ENCODE peak calls at places on chromosomes 4 and X, in ten cellular contexts. One of them, this sample, is unnamed.

GRCh38 chrX:135086197-135086854 is 34.0 kb downstream of the ETDB start:
- DNase-seq in RPMI8226: peak; percentile 65
- DNase-seq in AG08395: peak; percentile 59
- DNase-seq in fibroblast of gingiva: peak; percentile 35
- DNase-seq in activated T-helper 1 cell treated with anti-CD3 and anti-CD28 coated beads, Interleukin-2, amount 50 U/mL, for 16 hours: peak; percentile 25
- DNase-seq in iPS-NIHi11: peak; percentile 49
- DNase-seq in HFFc6: peak; percentile 40
- DNase-seq in EH: peak; percentile 59
- DNase-seq in NAMALWA: peak; percentile 76
- DNase-seq in GM04503: peak; percentile 14
- DNase-seq in this sample: peak; percentile 58

GRCh38 chrX:50448565-50448964 is 22.1 kb downstream of the DGKK start:
- DNase-seq in AG08395: no peak
- DNase-seq in RPMI8226: peak; percentile 7
- DNase-seq in NAMALWA: peak; percentile 20
- DNase-seq in EH: peak; percentile 0
- DNase-seq in activated T-helper 1 cell treated with anti-CD3 and anti-CD28 coated beads, Interleukin-2, amount 50 U/mL, for 16 hours: no peak
- DNase-seq in iPS-NIHi11: peak; percentile 7
- DNase-seq in GM04503: no peak
- DNase-seq in fibroblast of gingiva: no peak
- DNase-seq in HFFc6: no peak
- DNase-seq in this sample: no peak

GRCh38 chrX:87663421-87663820 is 145.8 kb downstream of the KLHL4 start:
- DNase-seq in GM04503: no peak
- DNase-seq in HFFc6: no peak
- DNase-seq in NAMALWA: no peak
- DNase-seq in fibroblast of gingiva: no peak
- DNase-seq in EH: no peak
- DNase-seq in AG08395: no peak
- DNase-seq in activated T-helper 1 cell treated with anti-CD3 and anti-CD28 coated beads, Interleukin-2, amount 50 U/mL, for 16 hours: no peak
- DNase-seq in RPMI8226: no peak
- DNase-seq in iPS-NIHi11: no peak
- DNase-seq in this sample: no peak

GRCh38 chr4:40953253-40954118 is 203.7 kb downstream of the NSUN7 start:
- DNase-seq in RPMI8226: no peak
- DNase-seq in NAMALWA: no peak
- DNase-seq in activated T-helper 1 cell treated with anti-CD3 and anti-CD28 coated beads, Interleukin-2, amount 50 U/mL, for 16 hours: no peak
- DNase-seq in fibroblast of gingiva: no peak
- DNase-seq in AG08395: peak; percentile 70
- DNase-seq in EH: no peak
- DNase-seq in GM04503: no peak
- DNase-seq in HFFc6: no peak
- DNase-seq in iPS-NIHi11: no peak
- DNase-seq in this sample: peak; percentile 73

GRCh38 chr4:73007526-73008100 is 61.9 kb downstream of the COX18 start:
- DNase-seq in RPMI8226: no peak
- DNase-seq in HFFc6: no peak
- DNase-seq in iPS-NIHi11: no peak
- DNase-seq in fibroblast of gingiva: no peak
- DNase-seq in NAMALWA: no peak
- DNase-seq in AG08395: no peak
- DNase-seq in GM04503: no peak
- DNase-seq in EH: peak; percentile 54
- DNase-seq in activated T-helper 1 cell treated with anti-CD3 and anti-CD28 coated beads, Interleukin-2, amount 50 U/mL, for 16 hours: no peak
- DNase-seq in this sample: peak; percentile 16

GRCh38 chr4:56976283-56976877 is 1.0 kb downstream of the NOA1 start:
- DNase-seq in HFFc6: no peak
- DNase-seq in AG08395: no peak
- DNase-seq in iPS-NIHi11: no peak
- DNase-seq in fibroblast of gingiva: no peak
- DNase-seq in EH: peak; percentile 24
- DNase-seq in GM04503: no peak
- DNase-seq in activated T-helper 1 cell treated with anti-CD3 and anti-CD28 coated beads, Interleukin-2, amount 50 U/mL, for 16 hours: no peak
- DNase-seq in RPMI8226: peak; percentile 8
- DNase-seq in NAMALWA: no peak
- DNase-seq in this sample: no peak

GRCh38 chr4:53748328-53748772 is 157.1 kb upstream of the LNX1 start:
- DNase-seq in AG08395: no peak
- DNase-seq in RPMI8226: peak; percentile 87
- DNase-seq in NAMALWA: peak; percentile 96
- DNase-seq in EH: no peak
- DNase-seq in activated T-helper 1 cell treated with anti-CD3 and anti-CD28 coated beads, Interleukin-2, amount 50 U/mL, for 16 hours: no peak
- DNase-seq in GM04503: no peak
- DNase-seq in HFFc6: no peak
- DNase-seq in fibroblast of gingiva: no peak
- DNase-seq in iPS-NIHi11: no peak
- DNase-seq in this sample: no peak

GRCh38 chr4:112284166-112284565 is 1.5 kb downstream of the TIFA start:
- DNase-seq in NAMALWA: peak; percentile 43
- DNase-seq in GM04503: no peak
- DNase-seq in iPS-NIHi11: no peak
- DNase-seq in activated T-helper 1 cell treated with anti-CD3 and anti-CD28 coated beads, Interleukin-2, amount 50 U/mL, for 16 hours: no peak
- DNase-seq in AG08395: peak; percentile 27
- DNase-seq in fibroblast of gingiva: peak; percentile 47
- DNase-seq in EH: peak; percentile 24
- DNase-seq in HFFc6: no peak
- DNase-seq in RPMI8226: peak; percentile 6
- DNase-seq in this sample: peak; percentile 51

GRCh38 chr4:156378053-156378665 is 424.5 kb upstream of the CTSO start:
- DNase-seq in RPMI8226: peak; percentile 15
- DNase-seq in activated T-helper 1 cell treated with anti-CD3 and anti-CD28 coated beads, Interleukin-2, amount 50 U/mL, for 16 hours: no peak
- DNase-seq in EH: peak; percentile 69
- DNase-seq in NAMALWA: peak; percentile 52
- DNase-seq in AG08395: no peak
- DNase-seq in GM04503: no peak
- DNase-seq in HFFc6: peak; percentile 31
- DNase-seq in iPS-NIHi11: no peak
- DNase-seq in fibroblast of gingiva: peak; percentile 1
- DNase-seq in this sample: no peak

GRCh38 chr4:21452931-21453330 is 495.6 kb downstream of the KCNIP4 start:
- DNase-seq in HFFc6: no peak
- DNase-seq in EH: no peak
- DNase-seq in GM04503: no peak
- DNase-seq in fibroblast of gingiva: no peak
- DNase-seq in RPMI8226: no peak
- DNase-seq in NAMALWA: no peak
- DNase-seq in iPS-NIHi11: no peak
- DNase-seq in activated T-helper 1 cell treated with anti-CD3 and anti-CD28 coated beads, Interleukin-2, amount 50 U/mL, for 16 hours: no peak
- DNase-seq in AG08395: no peak
- DNase-seq in this sample: no peak

GRCh38 chr4:1505511-1506451 is 99.5 kb upstream of the NKX1-1 start:
- DNase-seq in EH: no peak
- DNase-seq in HFFc6: no peak
- DNase-seq in activated T-helper 1 cell treated with anti-CD3 and anti-CD28 coated beads, Interleukin-2, amount 50 U/mL, for 16 hours: no peak
- DNase-seq in AG08395: no peak
- DNase-seq in GM04503: no peak
- DNase-seq in NAMALWA: no peak
- DNase-seq in RPMI8226: no peak
- DNase-seq in iPS-NIHi11: peak; percentile 14
- DNase-seq in fibroblast of gingiva: no peak
- DNase-seq in this sample: no peak

GRCh38 chr4:118904935-118905334 is 16.3 kb downstream of the SYNPO2 start:
- DNase-seq in iPS-NIHi11: no peak
- DNase-seq in AG08395: no peak
- DNase-seq in EH: peak; percentile 22
- DNase-seq in NAMALWA: no peak
- DNase-seq in RPMI8226: no peak
- DNase-seq in fibroblast of gingiva: peak; percentile 7
- DNase-seq in GM04503: no peak
- DNase-seq in HFFc6: no peak
- DNase-seq in activated T-helper 1 cell treated with anti-CD3 and anti-CD28 coated beads, Interleukin-2, amount 50 U/mL, for 16 hours: no peak
- DNase-seq in this sample: no peak

GRCh38 chrX:37608156-37608555 is 36.7 kb downstream of the LANCL3 start:
- DNase-seq in GM04503: no peak
- DNase-seq in activated T-helper 1 cell treated with anti-CD3 and anti-CD28 coated beads, Interleukin-2, amount 50 U/mL, for 16 hours: no peak
- DNase-seq in iPS-NIHi11: no peak
- DNase-seq in RPMI8226: no peak
- DNase-seq in AG08395: no peak
- DNase-seq in NAMALWA: no peak
- DNase-seq in EH: no peak
- DNase-seq in fibroblast of gingiva: no peak
- DNase-seq in HFFc6: no peak
- DNase-seq in this sample: no peak

GRCh38 chr4:105191621-105192210 is 45.0 kb downstream of the TET2 start:
- DNase-seq in NAMALWA: peak; percentile 7
- DNase-seq in HFFc6: peak; percentile 50
- DNase-seq in EH: peak; percentile 63
- DNase-seq in fibroblast of gingiva: no peak
- DNase-seq in GM04503: no peak
- DNase-seq in AG08395: no peak
- DNase-seq in activated T-helper 1 cell treated with anti-CD3 and anti-CD28 coated beads, Interleukin-2, amount 50 U/mL, for 16 hours: no peak
- DNase-seq in iPS-NIHi11: peak; percentile 4
- DNase-seq in RPMI8226: no peak
- DNase-seq in this sample: peak; percentile 16

GRCh38 chr4:154433543-154433942 is 58.1 kb downstream of the DCHS2 start:
- DNase-seq in GM04503: no peak
- DNase-seq in RPMI8226: no peak
- DNase-seq in fibroblast of gingiva: no peak
- DNase-seq in HFFc6: no peak
- DNase-seq in NAMALWA: no peak
- DNase-seq in activated T-helper 1 cell treated with anti-CD3 and anti-CD28 coated beads, Interleukin-2, amount 50 U/mL, for 16 hours: no peak
- DNase-seq in AG08395: no peak
- DNase-seq in iPS-NIHi11: no peak
- DNase-seq in EH: no peak
- DNase-seq in this sample: no peak

GRCh38 chrX:1618689-1619088 is 3.8 kb downstream of the ASMT start:
- DNase-seq in RPMI8226: no peak
- DNase-seq in iPS-NIHi11: no peak
- DNase-seq in fibroblast of gingiva: no peak
- DNase-seq in AG08395: no peak
- DNase-seq in GM04503: no peak
- DNase-seq in HFFc6: no peak
- DNase-seq in EH: no peak
- DNase-seq in activated T-helper 1 cell treated with anti-CD3 and anti-CD28 coated beads, Interleukin-2, amount 50 U/mL, for 16 hours: no peak
- DNase-seq in NAMALWA: no peak
- DNase-seq in this sample: no peak

GRCh38 chrX:47172971-47173792 is 20.4 kb upstream of the UBA1 start:
- DNase-seq in AG08395: no peak
- DNase-seq in fibroblast of gingiva: no peak
- DNase-seq in NAMALWA: no peak
- DNase-seq in RPMI8226: no peak
- DNase-seq in GM04503: no peak
- DNase-seq in EH: no peak
- DNase-seq in activated T-helper 1 cell treated with anti-CD3 and anti-CD28 coated beads, Interleukin-2, amount 50 U/mL, for 16 hours: no peak
- DNase-seq in iPS-NIHi11: no peak
- DNase-seq in HFFc6: no peak
- DNase-seq in this sample: no peak

GRCh38 chr4:113893546-113893945 is 85.9 kb downstream of the ARSJ start:
- DNase-seq in fibroblast of gingiva: no peak
- DNase-seq in iPS-NIHi11: no peak
- DNase-seq in GM04503: no peak
- DNase-seq in activated T-helper 1 cell treated with anti-CD3 and anti-CD28 coated beads, Interleukin-2, amount 50 U/mL, for 16 hours: no peak
- DNase-seq in NAMALWA: peak; percentile 40
- DNase-seq in AG08395: peak; percentile 5
- DNase-seq in HFFc6: no peak
- DNase-seq in RPMI8226: no peak
- DNase-seq in EH: peak; percentile 24
- DNase-seq in this sample: peak; percentile 26

GRCh38 chrX:104913348-104913747 is 307.1 kb downstream of the TEX13A start:
- DNase-seq in RPMI8226: peak; percentile 2
- DNase-seq in fibroblast of gingiva: no peak
- DNase-seq in NAMALWA: peak; percentile 3
- DNase-seq in EH: no peak
- DNase-seq in GM04503: no peak
- DNase-seq in activated T-helper 1 cell treated with anti-CD3 and anti-CD28 coated beads, Interleukin-2, amount 50 U/mL, for 16 hours: no peak
- DNase-seq in HFFc6: peak; percentile 4
- DNase-seq in iPS-NIHi11: peak; percentile 22
- DNase-seq in AG08395: peak; percentile 4
- DNase-seq in this sample: no peak

GRCh38 chr4:76850010-76850441 is 47.9 kb downstream of the SOWAHB start:
- DNase-seq in NAMALWA: no peak
- DNase-seq in iPS-NIHi11: no peak
- DNase-seq in activated T-helper 1 cell treated with anti-CD3 and anti-CD28 coated beads, Interleukin-2, amount 50 U/mL, for 16 hours: no peak
- DNase-seq in fibroblast of gingiva: peak; percentile 70
- DNase-seq in RPMI8226: no peak
- DNase-seq in EH: peak; percentile 92
- DNase-seq in GM04503: peak; percentile 45
- DNase-seq in HFFc6: peak; percentile 85
- DNase-seq in AG08395: peak; percentile 55
- DNase-seq in this sample: peak; percentile 81

GRCh38 chrX:53244610-53245009 is 19.6 kb upstream of the KDM5C start:
- DNase-seq in EH: no peak
- DNase-seq in RPMI8226: no peak
- DNase-seq in AG08395: no peak
- DNase-seq in iPS-NIHi11: no peak
- DNase-seq in GM04503: no peak
- DNase-seq in fibroblast of gingiva: no peak
- DNase-seq in NAMALWA: peak; percentile 17
- DNase-seq in HFFc6: no peak
- DNase-seq in activated T-helper 1 cell treated with anti-CD3 and anti-CD28 coated beads, Interleukin-2, amount 50 U/mL, for 16 hours: no peak
- DNase-seq in this sample: no peak

GRCh38 chr4:57312296-57312695 is 202.1 kb upstream of the IGFBP7 start:
- DNase-seq in AG08395: no peak
- DNase-seq in GM04503: no peak
- DNase-seq in RPMI8226: no peak
- DNase-seq in EH: no peak
- DNase-seq in NAMALWA: no peak
- DNase-seq in fibroblast of gingiva: no peak
- DNase-seq in HFFc6: no peak
- DNase-seq in iPS-NIHi11: no peak
- DNase-seq in activated T-helper 1 cell treated with anti-CD3 and anti-CD28 coated beads, Interleukin-2, amount 50 U/mL, for 16 hours: no peak
- DNase-seq in this sample: no peak

GRCh38 chr4:189285377-189285776 is 655.3 kb upstream of the FRG1 start:
- DNase-seq in iPS-NIHi11: peak; percentile 22
- DNase-seq in activated T-helper 1 cell treated with anti-CD3 and anti-CD28 coated beads, Interleukin-2, amount 50 U/mL, for 16 hours: no peak
- DNase-seq in fibroblast of gingiva: no peak
- DNase-seq in GM04503: no peak
- DNase-seq in RPMI8226: no peak
- DNase-seq in HFFc6: no peak
- DNase-seq in NAMALWA: no peak
- DNase-seq in AG08395: no peak
- DNase-seq in EH: no peak
- DNase-seq in this sample: no peak

GRCh38 chr4:182901337-182901736 is 15.8 kb downstream of the DCTD start:
- DNase-seq in fibroblast of gingiva: no peak
- DNase-seq in iPS-NIHi11: no peak
- DNase-seq in RPMI8226: no peak
- DNase-seq in EH: no peak
- DNase-seq in GM04503: no peak
- DNase-seq in HFFc6: no peak
- DNase-seq in NAMALWA: no peak
- DNase-seq in AG08395: no peak
- DNase-seq in activated T-helper 1 cell treated with anti-CD3 and anti-CD28 coated beads, Interleukin-2, amount 50 U/mL, for 16 hours: no peak
- DNase-seq in this sample: no peak

GRCh38 chr4:8710946-8711345 is 118.4 kb downstream of the CPZ start:
- DNase-seq in HFFc6: no peak
- DNase-seq in AG08395: no peak
- DNase-seq in fibroblast of gingiva: no peak
- DNase-seq in GM04503: no peak
- DNase-seq in activated T-helper 1 cell treated with anti-CD3 and anti-CD28 coated beads, Interleukin-2, amount 50 U/mL, for 16 hours: no peak
- DNase-seq in iPS-NIHi11: no peak
- DNase-seq in RPMI8226: no peak
- DNase-seq in EH: no peak
- DNase-seq in NAMALWA: no peak
- DNase-seq in this sample: no peak

GRCh38 chr4:54232151-54232688 is 3.1 kb downstream of the PDGFRA start:
- DNase-seq in GM04503: no peak
- DNase-seq in RPMI8226: no peak
- DNase-seq in iPS-NIHi11: no peak
- DNase-seq in AG08395: no peak
- DNase-seq in fibroblast of gingiva: no peak
- DNase-seq in activated T-helper 1 cell treated with anti-CD3 and anti-CD28 coated beads, Interleukin-2, amount 50 U/mL, for 16 hours: no peak
- DNase-seq in NAMALWA: no peak
- DNase-seq in EH: peak; percentile 42
- DNase-seq in HFFc6: no peak
- DNase-seq in this sample: peak; percentile 18

GRCh38 chrX:37757082-37757481 is 22.8 kb upstream of the CYBB start:
- DNase-seq in activated T-helper 1 cell treated with anti-CD3 and anti-CD28 coated beads, Interleukin-2, amount 50 U/mL, for 16 hours: no peak
- DNase-seq in fibroblast of gingiva: no peak
- DNase-seq in GM04503: no peak
- DNase-seq in EH: no peak
- DNase-seq in HFFc6: no peak
- DNase-seq in NAMALWA: no peak
- DNase-seq in RPMI8226: no peak
- DNase-seq in iPS-NIHi11: no peak
- DNase-seq in AG08395: no peak
- DNase-seq in this sample: no peak

This sample was measured in AG10803.